ENCODE peak calls at places on chromosomes 6 and 20, in four cellular contexts. K, Z, X and W are unnamed samples.

GRCh38 chr6:52512199-52512598 is 64.7 kb downstream of the TRAM2 start:
- DNase-seq in K (peak; percentile 75), Z (no peak), X (peak; percentile 88), W (peak; percentile 25)

GRCh38 chr6:74068945-74069570 is 373.1 kb downstream of the CD109 start:
- DNase-seq in K (no peak), Z (no peak), X (peak; percentile 93), W (peak; percentile 45)

GRCh38 chr6:30844118-30844535 is 40.2 kb upstream of the DDR1 start:
- DNase-seq in K (no peak), Z (no peak), X (peak; percentile 53), W (peak; percentile 57)

GRCh38 chr6:19333936-19334335 is 503.2 kb upstream of the ID4 start:
- DNase-seq in K (no peak), Z (no peak), X (no peak), W (no peak)

GRCh38 chr6:2522521-2522920 is 228.2 kb downstream of the MYLK4 start:
- DNase-seq in K (no peak), Z (no peak), X (peak; percentile 30), W (peak; percentile 79)

GRCh38 chr6:124885171-124885570 is 77.1 kb upstream of the RNF217 start:
- DNase-seq in K (no peak), Z (no peak), X (peak; percentile 34), W (no peak)

GRCh38 chr6:131581523-131581922 is 8.5 kb downstream of the ARG1 start:
- DNase-seq in K (no peak), Z (no peak), X (no peak), W (no peak)

GRCh38 chr6:36962874-36963273 is 8.3 kb downstream of the PI16 start:
- DNase-seq in K (peak; percentile 79), Z (no peak), X (peak; percentile 51), W (no peak)

GRCh38 chr20:29301624-29302259 is 1955.7 kb upstream of the DEFB115 start:
- DNase-seq in K (no peak), Z (no peak), X (no peak), W (no peak)

GRCh38 chr20:57698191-57698866 is 11.5 kb downstream of the PMEPA1 start:
- DNase-seq in K (no peak), Z (no peak), X (peak; percentile 98), W (peak; percentile 100)

GRCh38 chr6:146154197-146154596 is 125.3 kb downstream of the GRM1 start:
- DNase-seq in K (no peak), Z (no peak), X (no peak), W (peak; percentile 7)

GRCh38 chr20:44572551-44573500 is 9.6 kb upstream of the PKIG start:
- DNase-seq in K (peak; percentile 43), Z (peak; percentile 54), X (peak; percentile 89), W (peak; percentile 95)

GRCh38 chr20:63625771-63626423 is 1.0 kb downstream of the GMEB2 start:
- DNase-seq in K (no peak), Z (no peak), X (peak; percentile 17), W (no peak)

GRCh38 chr20:53793783-53794383 is 200.2 kb upstream of the ZNF217 start:
- DNase-seq in K (no peak), Z (no peak), X (no peak), W (peak; percentile 77)

GRCh38 chr6:161038229-161039003 is 46.8 kb downstream of the MAP3K4 start:
- DNase-seq in K (no peak), Z (no peak), X (peak; percentile 96), W (peak; percentile 96)

GRCh38 chr6:22098623-22099022 is 198.2 kb downstream of the PRL start:
- DNase-seq in K (no peak), Z (no peak), X (peak; percentile 71), W (peak; percentile 13)

GRCh38 chr6:134908906-134909516 is 40.9 kb downstream of the ALDH8A1 start:
- DNase-seq in K (peak; percentile 84), Z (no peak), X (peak; percentile 100), W (peak; percentile 100)

GRCh38 chr6:163263196-163263595 is 151.3 kb upstream of the QKI start:
- DNase-seq in K (no peak), Z (no peak), X (no peak), W (no peak)

GRCh38 chr20:44247676-44248419 is 740 bp downstream of the GDAP1L1 start:
- DNase-seq in K (no peak), Z (no peak), X (peak; percentile 15), W (peak; percentile 16)

GRCh38 chr6:37170273-37171140 is 555 bp downstream of the PIM1 start:
- DNase-seq in K (peak; percentile 47), Z (peak; percentile 57), X (peak; percentile 28), W (peak; percentile 12)

GRCh38 chr6:22956029-22956715 is 386.8 kb downstream of the HDGFL1 start:
- DNase-seq in K (no peak), Z (no peak), X (no peak), W (no peak)

GRCh38 chr6:4997862-4998261 is 6.0 kb downstream of the RPP40 start:
- DNase-seq in K (no peak), Z (no peak), X (no peak), W (no peak)

GRCh38 chr6:92757926-92758325 is 661.4 kb downstream of the EPHA7 start:
- DNase-seq in K (no peak), Z (no peak), X (no peak), W (no peak)

GRCh38 chr6:145169726-145170125 is 565.6 kb downstream of the EPM2A start:
- DNase-seq in K (no peak), Z (no peak), X (no peak), W (no peak)

GRCh38 chr6:148905901-148906300 is 159.1 kb downstream of the UST start:
- DNase-seq in K (no peak), Z (no peak), X (no peak), W (no peak)

GRCh38 chr6:17957904-17958303 is 29.5 kb downstream of the KIF13A start:
- DNase-seq in K (no peak), Z (no peak), X (no peak), W (no peak)

GRCh38 chr6:11277275-11278206 is 45.1 kb upstream of the NEDD9 start:
- DNase-seq in K (no peak), Z (no peak), X (peak; percentile 82), W (peak; percentile 84)

GRCh38 chr6:136137008-136137689 is 113.0 kb downstream of the MTFR2 start:
- DNase-seq in K (no peak), Z (no peak), X (peak; percentile 72), W (peak; percentile 12)

GRCh38 chr6:33297406-33297955 is 1.3 kb downstream of the RGL2 start:
- DNase-seq in K (no peak), Z (peak; percentile 89), X (no peak), W (peak; percentile 76)

GRCh38 chr20:8306916-8307315 is 174.8 kb downstream of the PLCB1 start:
- DNase-seq in K (no peak), Z (no peak), X (no peak), W (no peak)

GRCh38 chr20:2299301-2299700 is 3.5 kb downstream of the TGM3 start:
- DNase-seq in K (peak; percentile 45), Z (no peak), X (no peak), W (no peak)

GRCh38 chr6:28683945-28684538 is 158.4 kb downstream of the GPX5 start:
- DNase-seq in K (no peak), Z (no peak), X (peak; percentile 34), W (peak; percentile 29)

GRCh38 chr6:163688971-163689370 is 274.5 kb downstream of the QKI start:
- DNase-seq in K (no peak), Z (no peak), X (peak; percentile 19), W (peak; percentile 9)

GRCh38 chr20:43976577-43976976 is 61.9 kb downstream of the TOX2 start:
- DNase-seq in K (no peak), Z (no peak), X (no peak), W (no peak)

GRCh38 chr6:99905209-99906106 is 88.6 kb downstream of the MCHR2 start:
- DNase-seq in K (no peak), Z (no peak), X (peak; percentile 56), W (peak; percentile 11)

GRCh38 chr6:145836170-145836569 is 21.6 kb upstream of the FBXO30 start:
- DNase-seq in K (no peak), Z (no peak), X (peak; percentile 51), W (no peak)

GRCh38 chr6:34315780-34316179 is 67.0 kb upstream of the SMIM29 start:
- DNase-seq in K (no peak), Z (no peak), X (no peak), W (no peak)

GRCh38 chr6:43776115-43776798 is 6.2 kb downstream of the VEGFA start:
- DNase-seq in K (no peak), Z (no peak), X (no peak), W (no peak)

GRCh38 chr6:111796310-111796918 is 76.8 kb downstream of the FYN start:
- DNase-seq in K (no peak), Z (no peak), X (no peak), W (no peak)

GRCh38 chr6:135053433-135053832 is 1.2 kb downstream of the HBS1L start:
- DNase-seq in K (no peak), Z (no peak), X (no peak), W (no peak)

GRCh38 chr6:42333622-42334021 is 116.0 kb upstream of the MRPS10 start:
- DNase-seq in K (no peak), Z (no peak), X (no peak), W (no peak)
- H3K4me1 ChIP-seq in K (no peaks in the 10 kb centered on the region), Z (no peaks in the 10 kb centered on the region), X (peaks cover 5% of the 10 kb centered on the region), W (peaks cover 9% of the 10 kb centered on the region)

GRCh38 chr6:41405941-41406340 is 70.5 kb downstream of the NCR2 start:
- DNase-seq in K (no peak), Z (no peak), X (no peak), W (no peak)
- H3K27me3 ChIP-seq in K (peaks cover 29% of the 10 kb centered on the region), Z (no peaks in the 10 kb centered on the region), X (peaks cover 20% of the 10 kb centered on the region), W (peaks cover 72% of the 10 kb centered on the region)

GRCh38 chr20:46349742-46350056 is 41.4 kb upstream of the CDH22 start:
- DNase-seq in K (no peak), Z (no peak), X (no peak), W (no peak)

GRCh38 chr20:46348972-46349741 is 40.9 kb upstream of the CDH22 start:
- DNase-seq in K (no peak), Z (no peak), X (peak; percentile 31), W (no peak)

GRCh38 chr20:46346770-46347169 is 38.5 kb upstream of the CDH22 start:
- DNase-seq in K (no peak), Z (no peak), X (no peak), W (no peak)

GRCh38 chr20:46347831-46348230 is 39.5 kb upstream of the CDH22 start:
- DNase-seq in K (no peak), Z (no peak), X (no peak), W (no peak)

DNA sequence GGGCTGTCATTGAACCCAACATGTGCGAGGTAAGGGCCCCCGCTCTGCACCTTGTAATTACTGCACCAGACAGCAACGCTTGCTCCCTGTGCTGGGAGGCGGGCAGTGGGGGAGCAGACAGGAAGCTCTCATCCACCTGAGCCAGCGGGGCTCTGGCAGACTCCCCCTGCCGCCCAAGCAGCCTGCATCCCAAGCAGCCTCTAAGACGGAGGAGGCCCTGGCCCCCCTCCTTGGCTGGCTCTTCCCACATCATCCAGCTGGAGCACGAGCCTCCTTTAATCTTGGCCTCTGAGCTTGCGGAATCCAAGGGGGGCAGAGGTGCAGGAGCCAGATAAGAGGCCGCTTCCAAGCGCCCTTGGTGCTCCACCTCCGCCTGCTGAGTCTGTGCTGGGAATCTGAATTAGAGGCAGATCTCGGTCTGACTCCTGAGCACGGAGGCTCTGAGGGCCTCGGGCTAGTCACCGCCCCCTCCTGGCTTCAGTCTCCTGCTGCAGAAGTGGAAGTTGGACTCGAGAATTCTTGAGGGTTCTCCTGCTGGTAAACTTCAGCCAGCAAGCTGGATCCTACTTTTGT is 40.0 kb upstream of the CDH22 start:
- DNase-seq in K (no peak), Z (no peak), X (peak; percentile 22), W (no peak)
- TF ChIP-seq CTCF in K (no peak), Z (no peak), X (no peak), W (no peak)

GRCh38 chr6:13417954-13418353 is 69.4 kb downstream of the GFOD1 start:
- DNase-seq in K (no peak), Z (no peak), X (no peak), W (no peak)
- H3K4me1 ChIP-seq in K (no peaks in the 10 kb centered on the region), Z (no peaks in the 10 kb centered on the region), X (peaks cover 21% of the 10 kb centered on the region), W (no peaks in the 10 kb centered on the region)